ENCODE peak calls at places on chromosomes 12 and 14, in five cellular contexts. One of them, this sample, is unnamed.

GRCh38 chr14:54653764-54654469 is 87.0 kb downstream of the SAMD4A start:
- DNase-seq in nephron progenitor cell: peak; percentile 22
- DNase-seq in T follicular helper cell: no peak
- DNase-seq in activated T-helper 1 cell treated with anti-CD3 and anti-CD28 coated beads, Interleukin-2, amount 50 U/mL, for 16 hours: no peak
- DNase-seq in posterior cingulate gyrus: no peak
- DNase-seq in this sample: no peak

GRCh38 chr12:76246611-76247010 is 101.6 kb downstream of the BBS10 start:
- DNase-seq in posterior cingulate gyrus: no peak
- DNase-seq in nephron progenitor cell: no peak
- DNase-seq in activated T-helper 1 cell treated with anti-CD3 and anti-CD28 coated beads, Interleukin-2, amount 50 U/mL, for 16 hours: no peak
- DNase-seq in T follicular helper cell: no peak
- DNase-seq in this sample: no peak

GRCh38 chr12:105507311-105508035 is 177.0 kb downstream of the C12orf75 start:
- DNase-seq in T follicular helper cell: no peak
- DNase-seq in posterior cingulate gyrus: no peak
- DNase-seq in activated T-helper 1 cell treated with anti-CD3 and anti-CD28 coated beads, Interleukin-2, amount 50 U/mL, for 16 hours: no peak
- DNase-seq in nephron progenitor cell: no peak
- DNase-seq in this sample: no peak

GRCh38 chr12:27583057-27583797 is 59.2 kb downstream of the PPFIBP1 start:
- DNase-seq in posterior cingulate gyrus: no peak
- DNase-seq in nephron progenitor cell: no peak
- DNase-seq in activated T-helper 1 cell treated with anti-CD3 and anti-CD28 coated beads, Interleukin-2, amount 50 U/mL, for 16 hours: no peak
- DNase-seq in T follicular helper cell: no peak
- DNase-seq in this sample: no peak

GRCh38 chr14:43988989-43989388 is 518.1 kb downstream of the FSCB start:
- DNase-seq in posterior cingulate gyrus: no peak
- DNase-seq in activated T-helper 1 cell treated with anti-CD3 and anti-CD28 coated beads, Interleukin-2, amount 50 U/mL, for 16 hours: no peak
- DNase-seq in nephron progenitor cell: no peak
- DNase-seq in T follicular helper cell: no peak
- DNase-seq in this sample: no peak

GRCh38 chr14:57182760-57183503 is 85.8 kb downstream of the EXOC5 start:
- DNase-seq in nephron progenitor cell: peak; percentile 26
- DNase-seq in posterior cingulate gyrus: no peak
- DNase-seq in T follicular helper cell: no peak
- DNase-seq in activated T-helper 1 cell treated with anti-CD3 and anti-CD28 coated beads, Interleukin-2, amount 50 U/mL, for 16 hours: no peak
- DNase-seq in this sample: no peak

GRCh38 chr12:107448198-107448597 is 237.4 kb upstream of the PWP1 start:
- DNase-seq in T follicular helper cell: no peak
- DNase-seq in posterior cingulate gyrus: no peak
- DNase-seq in activated T-helper 1 cell treated with anti-CD3 and anti-CD28 coated beads, Interleukin-2, amount 50 U/mL, for 16 hours: no peak
- DNase-seq in nephron progenitor cell: peak; percentile 36
- DNase-seq in this sample: no peak

GRCh38 chr12:9043766-9044165 is 54.4 kb downstream of the KLRG1 start:
- DNase-seq in activated T-helper 1 cell treated with anti-CD3 and anti-CD28 coated beads, Interleukin-2, amount 50 U/mL, for 16 hours: no peak
- DNase-seq in T follicular helper cell: no peak
- DNase-seq in nephron progenitor cell: no peak
- DNase-seq in posterior cingulate gyrus: no peak
- DNase-seq in this sample: no peak

GRCh38 chr14:104350463-104351185 is 212.2 kb downstream of the KIF26A start:
- DNase-seq in nephron progenitor cell: no peak
- DNase-seq in posterior cingulate gyrus: peak; percentile 90
- DNase-seq in activated T-helper 1 cell treated with anti-CD3 and anti-CD28 coated beads, Interleukin-2, amount 50 U/mL, for 16 hours: no peak
- DNase-seq in T follicular helper cell: no peak
- DNase-seq in this sample: peak; percentile 39

GRCh38 chr12:100450726-100451125 is 22.9 kb upstream of the NR1H4 start:
- DNase-seq in posterior cingulate gyrus: no peak
- DNase-seq in activated T-helper 1 cell treated with anti-CD3 and anti-CD28 coated beads, Interleukin-2, amount 50 U/mL, for 16 hours: no peak
- DNase-seq in nephron progenitor cell: no peak
- DNase-seq in T follicular helper cell: no peak
- DNase-seq in this sample: no peak

GRCh38 chr12:27243804-27244679 is at the start of gene STK38L:
- DNase-seq in activated T-helper 1 cell treated with anti-CD3 and anti-CD28 coated beads, Interleukin-2, amount 50 U/mL, for 16 hours: peak; percentile 93
- DNase-seq in posterior cingulate gyrus: peak; percentile 85
- DNase-seq in nephron progenitor cell: peak; percentile 96
- DNase-seq in T follicular helper cell: peak; percentile 92
- DNase-seq in this sample: peak; percentile 96

This sample was measured in breast epithelium.